ENCODE peak calls at places on chromosomes 4 and X, in four cellular contexts. W, A, K and Y are unnamed samples.

GRCh38 chr4:41678086-41678485 is 70.4 kb downstream of the PHOX2B start:
- DNase-seq in W (no peak), K (no peak), A (no peak), Y (no peak)

GRCh38 chr4:75180790-75181776 is 248.2 kb downstream of the PARM1 start:
- DNase-seq in W (no peak), A (no peak), K (no peak), Y (no peak)

GRCh38 chrX:18415386-18415785 is 10.0 kb upstream of the CDKL5 start:
- DNase-seq in W (no peak), K (no peak), A (no peak), Y (no peak)

GRCh38 chr4:100422911-100423310 is 94.9 kb downstream of the EMCN start:
- DNase-seq in A (no peak), W (no peak), K (no peak), Y (no peak)

GRCh38 chr4:40662962-40663604 is 33.4 kb upstream of the RBM47 start:
- DNase-seq in A (no peak), W (no peak), K (peak), Y (no peak)

GRCh38 chr4:53914313-53915016 is 149.9 kb downstream of the CHIC2 start:
- DNase-seq in W (no peak), A (no peak), K (no peak), Y (no peak)

GRCh38 chr4:41307633-41308032 is 50.9 kb downstream of the UCHL1 start:
- DNase-seq in A (no peak), W (no peak), K (no peak), Y (no peak)

GRCh38 chr4:113539408-113539807 is 222.1 kb downstream of the CAMK2D start:
- DNase-seq in K (no peak), W (no peak), A (peak), Y (no peak)

GRCh38 chr4:136829298-136829697 is 703.0 kb downstream of the PCDH18 start:
- DNase-seq in K (no peak), A (no peak), W (no peak), Y (no peak)

GRCh38 chr4:168474660-168475320 is 5.5 kb downstream of the DDX60L start:
- DNase-seq in K (no peak), W (no peak), A (no peak), Y (no peak)

GRCh38 chrX:71466979-71467523 is 65.9 kb upstream of the OGT start:
- DNase-seq in A (no peak), W (no peak), K (no peak), Y (no peak)

GRCh38 chr4:68855771-68856170 is 40.0 kb downstream of the UGT2B10 start:
- DNase-seq in K (no peak), W (no peak), A (no peak), Y (no peak)

GRCh38 chr4:151117371-151117962 is 18.0 kb downstream of the RPS3A start:
- DNase-seq in A (peak), K (peak), W (no peak), Y (peak)

GRCh38 chrX:38561951-38562719 is 793 bp downstream of the TSPAN7 start:
- DNase-seq in A (no peak), W (no peak), K (peak), Y (no peak)

GRCh38 chr4:182749768-182750167 is 167.4 kb downstream of the DCTD start:
- DNase-seq in W (no peak), A (no peak), K (no peak), Y (no peak)

DNA sequence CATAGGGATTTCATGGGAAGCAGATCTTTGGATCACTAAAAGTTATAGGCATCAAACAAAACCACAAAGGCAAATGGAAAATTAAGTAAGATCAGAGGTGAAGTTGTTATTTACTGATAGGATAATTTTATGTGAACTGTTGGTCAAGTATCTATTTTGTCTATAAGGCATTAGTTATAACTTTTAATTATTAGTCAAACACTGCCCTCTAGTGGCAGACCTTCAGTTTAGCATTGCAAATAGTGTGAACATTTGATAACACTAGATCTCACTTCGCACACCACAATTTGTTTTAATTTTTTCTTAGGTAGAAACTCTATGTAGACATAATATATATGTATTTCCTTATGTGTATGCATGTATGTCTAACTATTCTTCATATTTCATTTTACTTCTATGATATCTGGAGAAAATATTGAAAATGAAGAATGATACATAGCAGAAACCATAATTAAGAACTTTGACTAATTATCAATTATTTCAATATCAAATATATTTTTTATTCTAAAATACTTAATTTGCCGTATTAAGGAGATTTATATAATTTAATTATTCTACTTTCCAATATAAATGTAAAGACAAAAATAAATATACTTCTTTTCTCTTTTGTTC is 214.5 kb upstream of the TACR3 start:
- DNase-seq in A (peak), W (no peak), K (peak), Y (peak)
- TF ChIP-seq JUND in A (no peak), W (no peak), K (no peak), Y (no peak)

DNA sequence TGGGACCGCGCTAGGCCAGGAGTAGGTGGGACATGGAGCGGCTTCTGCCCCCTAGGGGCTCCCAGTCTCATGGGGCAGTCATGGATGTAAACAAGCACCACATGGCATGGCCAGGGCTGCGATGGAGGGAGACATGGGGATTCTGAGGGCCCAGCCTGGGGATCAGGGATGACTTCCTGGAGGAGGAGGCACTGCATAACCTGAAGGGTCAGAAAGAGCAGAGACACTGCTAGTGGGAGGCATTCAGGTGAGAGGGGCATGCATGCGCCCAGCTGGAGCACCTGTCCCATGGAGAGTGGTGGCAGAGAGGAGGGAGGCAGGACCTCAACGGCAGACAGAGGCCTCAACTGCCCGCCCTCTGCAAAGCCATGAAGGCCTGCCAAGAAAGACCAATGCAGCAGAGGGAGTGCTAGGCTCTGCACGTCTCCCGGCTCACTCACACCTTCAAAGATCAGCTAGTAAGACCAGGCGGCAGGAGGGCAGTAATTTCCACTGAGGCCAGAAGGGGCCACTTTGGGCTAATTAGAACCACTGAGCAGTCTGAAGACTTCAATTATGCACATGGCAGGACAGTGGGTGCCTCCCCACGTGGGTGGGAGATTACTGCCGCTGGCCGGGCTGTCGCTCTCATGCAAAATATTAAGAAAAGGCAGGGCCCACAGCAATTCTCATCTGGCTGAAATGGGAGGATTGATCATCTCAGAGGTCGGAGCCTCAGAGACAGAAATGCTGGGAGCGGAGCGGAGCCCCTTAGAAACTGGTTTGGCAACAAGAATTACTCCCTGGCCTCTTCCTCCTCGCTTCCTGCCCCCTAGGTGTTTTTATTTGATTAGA is 69.6 kb downstream of the PPP2R2C start:
- DNase-seq in K (no peak), W (peak), A (no peak), Y (no peak)
- TF ChIP-seq JUND in K (no peak), W (no peak), A (no peak), Y (no peak)

GRCh38 chr4:124953059-124953850 is 240.7 kb upstream of the ANKRD50 start:
- DNase-seq in A (no peak), W (no peak), K (no peak), Y (no peak)
- TF ChIP-seq JUND in A (no peak), W (no peak), K (no peak), Y (no peak)

DNA sequence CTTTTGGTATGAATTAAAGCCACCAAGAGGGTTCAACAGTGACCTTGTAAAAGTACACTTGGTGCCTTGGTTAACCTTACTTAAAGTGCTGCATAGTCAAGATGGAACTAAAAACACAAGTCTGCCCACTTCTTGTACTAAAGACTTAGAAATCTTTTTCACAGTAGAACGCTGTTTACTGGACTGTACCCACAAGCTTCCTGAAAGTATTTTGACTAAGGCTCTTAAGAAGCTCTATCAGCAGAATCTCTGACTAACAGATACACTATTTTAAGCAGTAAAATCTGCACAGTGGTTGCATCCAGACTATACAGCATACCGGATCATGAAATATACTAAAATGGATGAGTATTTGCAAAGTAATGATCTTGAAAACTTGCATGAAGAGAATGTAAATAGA is 7.2 kb downstream of the RAB28 start:
- DNase-seq in K (no peak), W (no peak), A (no peak), Y (no peak)
- TF ChIP-seq JUND in K (no peak), W (no peak), A (no peak), Y (no peak)

DNA sequence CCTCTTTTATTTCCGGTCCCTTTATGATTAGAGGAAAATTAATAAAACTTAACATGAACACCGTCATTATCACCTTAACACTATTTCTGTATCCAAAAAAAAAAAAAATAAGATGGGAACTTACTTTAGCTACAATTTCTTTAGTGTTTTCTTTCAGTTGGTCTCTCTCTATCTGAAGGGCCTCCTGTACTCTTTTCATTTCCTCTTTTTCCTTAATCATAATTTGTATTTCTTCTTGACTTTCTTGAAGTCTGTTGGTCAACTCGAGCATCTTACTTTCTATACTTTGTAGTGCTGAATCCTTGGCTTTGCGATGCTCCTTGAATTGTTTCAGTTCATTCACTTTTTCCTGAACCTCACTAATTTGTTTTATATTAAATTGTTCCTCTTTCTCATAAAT is 45.3 kb upstream of the BDH2 start:
- DNase-seq in K (no peak), W (no peak), A (no peak), Y (no peak)
- TF ChIP-seq JUND in K (no peak), W (no peak), A (no peak), Y (no peak)

DNA sequence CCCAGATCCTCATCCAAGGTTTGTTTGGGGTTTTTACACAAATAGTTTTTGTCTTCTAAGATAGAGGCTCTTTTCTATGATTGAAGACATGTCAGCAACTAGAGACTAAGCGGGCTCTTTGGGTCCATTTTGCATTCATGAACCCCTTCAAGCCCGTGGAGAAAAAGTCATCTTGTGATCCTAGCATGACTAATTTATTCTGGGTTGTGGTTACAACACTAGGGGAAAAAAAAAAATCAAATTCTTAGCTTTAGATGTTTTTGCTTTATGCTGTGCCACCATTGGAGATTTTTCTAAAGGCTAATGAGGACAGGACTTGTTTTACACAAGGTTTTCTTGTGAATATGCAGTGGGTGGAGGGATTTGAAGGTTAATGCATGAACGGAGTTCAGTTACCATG is 440.0 kb downstream of the PCDH7 start:
- DNase-seq in A (no peak), W (no peak), K (no peak), Y (no peak)
- TF ChIP-seq JUND in A (no peak), W (no peak), K (no peak), Y (no peak)

GRCh38 chr4:185179488-185179887 is 24.3 kb downstream of the CFAP97 start:
- DNase-seq in K (no peak), A (no peak), W (no peak), Y (no peak)
- TF ChIP-seq JUND in K (no peak), A (no peak), W (no peak), Y (no peak)

GRCh38 chr4:165763640-165764039 is 109.4 kb upstream of the TLL1 start:
- DNase-seq in W (no peak), K (no peak), A (no peak), Y (peak)

GRCh38 chr4:165767671-165768070 is 105.4 kb upstream of the TLL1 start:
- DNase-seq in A (no peak), K (no peak), W (no peak), Y (no peak)

GRCh38 chr4:165766018-165766417 is 107.0 kb upstream of the TLL1 start:
- DNase-seq in K (no peak), A (no peak), W (no peak), Y (no peak)

GRCh38 chr4:165766976-165767375 is 106.1 kb upstream of the TLL1 start:
- DNase-seq in K (no peak), A (no peak), W (no peak), Y (no peak)

DNA sequence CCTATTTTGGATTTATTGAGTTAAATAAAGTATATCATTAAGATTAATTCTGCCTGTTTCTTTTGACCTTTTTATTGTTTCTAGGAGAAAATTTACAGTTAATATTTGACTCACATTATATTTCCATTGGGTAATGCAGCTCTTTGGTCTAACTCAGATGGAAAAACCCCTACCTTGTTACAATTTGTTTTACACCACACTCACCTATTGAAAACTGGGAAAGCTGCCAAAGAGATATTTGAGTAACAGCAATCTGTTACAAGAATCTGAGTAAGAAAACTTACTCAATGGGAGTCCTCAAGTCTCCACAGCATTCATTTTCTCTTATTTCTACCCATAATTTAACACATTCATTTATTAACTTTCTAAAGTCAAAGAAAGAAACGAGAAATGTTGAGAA is 108.0 kb upstream of the TLL1 start:
- DNase-seq in W (no peak), A (no peak), K (no peak), Y (no peak)
- TF ChIP-seq JUND in W (no peak), A (no peak), K (no peak), Y (no peak)

GRCh38 chr4:59091376-59092142 is 1981.4 kb upstream of the IGFBP7 start:
- DNase-seq in A (no peak), K (no peak), W (no peak), Y (no peak)
- TF ChIP-seq JUND in A (no peak), K (no peak), W (no peak), Y (no peak)

DNA sequence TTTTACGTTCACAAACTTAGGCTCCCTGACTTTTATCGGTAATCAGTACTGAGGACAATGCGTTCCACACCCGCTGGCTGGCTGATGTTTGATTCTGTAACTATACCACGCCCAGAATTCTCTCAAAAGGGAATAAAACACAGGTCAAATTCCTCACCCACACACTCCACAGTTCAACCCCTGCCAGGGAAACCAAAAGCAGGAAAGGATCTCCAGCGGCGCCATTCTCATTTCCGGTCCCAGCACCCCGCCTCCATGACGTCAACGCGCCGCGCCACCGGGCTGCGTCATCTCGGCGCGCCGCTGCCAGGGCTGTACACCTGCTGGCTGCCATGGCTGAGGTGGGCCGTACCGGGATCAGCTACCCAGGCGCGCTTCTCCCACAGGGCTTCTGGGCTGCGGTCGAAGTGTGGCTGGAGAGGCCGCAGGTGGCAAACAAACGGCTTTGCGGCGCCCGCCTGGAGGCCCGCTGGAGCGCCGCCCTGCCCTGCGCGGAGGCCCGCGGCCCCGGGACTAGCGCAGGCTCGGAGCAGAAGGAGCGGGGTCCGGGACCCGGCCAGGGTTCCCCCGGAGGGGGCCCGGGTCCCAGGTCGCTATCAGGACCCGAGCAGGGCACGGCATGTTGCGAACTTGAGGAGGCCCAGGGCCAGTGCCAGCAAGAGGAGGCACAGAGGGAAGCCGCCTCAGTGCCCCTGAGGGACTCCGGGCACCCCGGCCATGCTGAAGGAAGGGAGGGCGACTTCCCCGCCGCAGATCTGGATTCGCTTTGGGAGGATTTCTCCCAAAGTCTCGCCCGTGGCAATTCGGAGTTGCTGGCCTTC is at the start of the genes ACOX3 and TRMT44:
- DNase-seq in A (peak), K (peak), W (peak), Y (peak)
- TF ChIP-seq JUND in A (no peak), K (no peak), W (peak), Y (no peak)